ENCODE peak calls at places on chromosome 14, in eight cellular contexts. F, L, Q, W, U, I, N and D are unnamed samples.

GRCh38 chr14:102116361-102117180 is 23.1 kb upstream of the WDR20 start:
- DNase-seq in W (no peak), L (no peak), Q (no peak), U (no peak), F (no peak), N (no peak), I (no peak), D (no peak)

GRCh38 chr14:52711666-52712065 is 4.7 kb downstream of the PSMC6 start:
- DNase-seq in N (no peak), U (no peak), L (no peak), I (no peak), Q (no peak), W (no peak), F (no peak), D (no peak)

GRCh38 chr14:39265741-39266588 is 32.2 kb downstream of the MIA2 start:
- DNase-seq in Q (no peak), N (no peak), W (no peak), F (peak; percentile 87), I (peak; percentile 26), L (peak; percentile 35), U (peak; percentile 72), D (no peak)

GRCh38 chr14:77883479-77884238 is 83.8 kb downstream of the ADCK1 start:
- DNase-seq in Q (no peak), N (no peak), I (no peak), F (peak; percentile 34), U (no peak), L (no peak), W (no peak), D (no peak)

GRCh38 chr14:50013198-50013918 is 103.0 kb downstream of the VCPKMT start:
- DNase-seq in I (peak; percentile 95), N (no peak), W (no peak), Q (no peak), L (no peak), U (peak; percentile 85), F (no peak), D (no peak)

GRCh38 chr14:57391609-57392195 is 1.3 kb downstream of the NAA30 start:
- DNase-seq in F (no peak), N (no peak), U (no peak), L (no peak), Q (no peak), I (no peak), W (no peak), D (no peak)

GRCh38 chr14:101077511-101078074 is 174.1 kb upstream of the RTL1 start:
- DNase-seq in U (no peak), Q (no peak), I (no peak), W (peak; percentile 72), F (no peak), N (no peak), L (peak; percentile 26), D (no peak)

GRCh38 chr14:37869633-37870032 is 274.2 kb downstream of the TTC6 start:
- DNase-seq in N (no peak), L (no peak), Q (no peak), F (no peak), W (no peak), U (no peak), I (no peak), D (no peak)

GRCh38 chr14:91318911-91319310 is 74.4 kb upstream of the GPR68 start:
- DNase-seq in F (no peak), L (no peak), I (no peak), Q (no peak), U (no peak), N (no peak), W (no peak), D (no peak)

GRCh38 chr14:50667491-50668007 is 557 bp downstream of the SAV1 start:
- DNase-seq in F (no peak), W (no peak), L (no peak), I (no peak), U (no peak), N (no peak), Q (peak; percentile 61), D (peak; percentile 38)

GRCh38 chr14:82913396-82913795 is 1379.7 kb upstream of the SEL1L start:
- DNase-seq in U (no peak), I (no peak), Q (no peak), F (no peak), N (no peak), W (no peak), L (no peak), D (no peak)

GRCh38 chr14:72553161-72553560 is 340.7 kb downstream of the DPF3 start:
- DNase-seq in L (no peak), U (no peak), Q (no peak), W (no peak), F (no peak), N (no peak), I (no peak), D (no peak)

GRCh38 chr14:75429562-75429961 is 1.7 kb downstream of the JDP2 start:
- DNase-seq in N (no peak), W (no peak), L (no peak), Q (no peak), F (no peak), I (no peak), U (no peak), D (no peak)

GRCh38 chr14:75426332-75427125 is 1.3 kb upstream of the JDP2 start:
- DNase-seq in U (no peak), W (no peak), Q (peak; percentile 84), L (no peak), I (no peak), N (peak; percentile 76), F (no peak), D (peak; percentile 81)

GRCh38 chr14:75428230-75429104 is 645 bp downstream of the JDP2 start:
- DNase-seq in W (no peak), L (no peak), F (peak; percentile 79), U (no peak), I (no peak), Q (peak; percentile 20), N (no peak), D (peak; percentile 64)

GRCh38 chr14:75427126-75427481 is 718 bp upstream of the JDP2 start:
- DNase-seq in N (no peak), Q (peak; percentile 43), L (no peak), F (peak; percentile 70), U (no peak), I (no peak), W (no peak), D (peak; percentile 46)

GRCh38 chr14:75427482-75428229 is at the start of gene JDP2:
- DNase-seq in U (peak; percentile 22), N (no peak), I (no peak), F (peak; percentile 98), L (peak; percentile 68), Q (peak; percentile 70), W (peak; percentile 83), D (peak; percentile 68)
- TF ChIP-seq CTCF in U (no peak), N (no peak), I (peak; percentile 15), F (peak; percentile 23), L (no peak), Q (no peak), W (peak; percentile 35), D (no peak)

GRCh38 chr14:99042376-99043257 is 229.4 kb downstream of the BCL11B start:
- DNase-seq in Q (no peak), I (no peak), F (no peak), U (no peak), L (no peak), N (no peak), W (no peak), D (no peak)
- TF ChIP-seq CTCF in Q (no peak), I (no peak), F (no peak), U (no peak), L (no peak), N (no peak), W (no peak), D (no peak)

DNA sequence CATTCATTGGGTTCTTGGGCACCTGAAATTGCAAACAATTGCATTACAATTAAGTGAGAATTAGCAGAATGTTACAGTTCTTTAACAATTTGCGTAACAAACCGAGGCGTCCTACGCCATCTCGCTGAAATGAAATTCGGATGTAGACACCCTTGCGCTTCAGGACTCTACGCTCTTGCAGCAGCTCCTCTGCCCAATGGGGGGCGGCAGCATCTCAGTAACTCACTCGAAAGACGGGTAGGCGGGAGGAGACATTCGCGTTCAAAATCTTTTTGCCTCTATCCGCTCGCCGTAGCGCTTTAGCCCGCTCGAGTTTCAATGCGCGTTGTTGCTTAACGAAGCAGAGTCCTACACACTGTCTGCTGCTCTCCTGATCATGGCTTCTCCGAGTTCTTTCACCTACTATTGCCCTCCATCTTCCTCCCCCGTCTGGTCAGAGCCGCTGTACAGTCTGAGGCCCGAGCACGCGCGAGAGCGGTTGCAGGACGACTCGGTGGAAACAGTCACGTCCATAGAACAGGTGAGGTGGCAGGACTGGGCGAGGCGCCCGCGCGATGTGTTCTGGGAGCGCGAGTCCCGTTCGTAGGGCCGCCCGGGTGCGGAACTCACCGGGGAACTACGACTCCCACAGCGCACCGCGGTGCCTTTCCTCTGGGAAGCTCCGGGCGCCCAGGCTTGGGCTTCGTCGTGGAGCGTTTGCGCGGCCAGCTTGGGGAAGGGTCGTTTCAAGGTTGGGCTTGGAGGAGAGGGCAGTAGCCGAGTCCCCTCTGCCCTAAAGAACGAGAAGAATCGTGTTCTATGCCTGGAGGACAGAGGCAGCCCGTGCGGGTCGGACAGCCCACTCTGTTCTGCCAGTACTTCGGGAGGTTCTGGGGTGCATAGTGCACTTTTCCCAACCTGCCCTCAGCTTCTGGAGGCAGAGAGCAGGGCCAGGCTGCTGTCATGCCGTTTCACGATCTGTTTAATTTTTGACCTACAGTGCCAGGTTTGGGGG is at the start of gene FNTB:
- DNase-seq in U (peak; percentile 92), Q (peak; percentile 97), L (peak; percentile 97), F (peak; percentile 98), N (peak; percentile 94), W (peak; percentile 94), I (peak; percentile 95), D (peak; percentile 94)
- TF ChIP-seq CTCF in U (peak; percentile 75), Q (peak; percentile 84), L (peak; percentile 85), F (peak; percentile 80), N (peak; percentile 97), W (peak; percentile 73), I (peak; percentile 99), D (peak; percentile 97)

GRCh38 chr14:93160353-93160801 is 24.3 kb downstream of the MOAP1 start:
- DNase-seq in W (no peak), L (no peak), N (no peak), F (no peak), U (peak; percentile 21), I (no peak), Q (peak; percentile 56), D (peak; percentile 46)
- TF ChIP-seq CTCF in W (peak; percentile 55), L (peak; percentile 22), N (peak; percentile 23), F (no peak), U (peak; percentile 58), I (peak; percentile 67), Q (peak; percentile 29), D (peak; percentile 14)